ENCODE peak calls at places on chromosomes 2 and 18, in nine cellular contexts. P, L, B, W, J, R, V, S and K are unnamed samples.

GRCh38 chr18:10421859-10422258 is 32.6 kb upstream of the APCDD1 start:
- DNase-seq in P (no peak), L (peak), B (no peak), W (no peak), J (no peak), R (no peak), V (no peak), S (peak), K (no peak)

GRCh38 chr2:65835106-65835505 is 402.7 kb upstream of the SPRED2 start:
- DNase-seq in P (no peak), L (no peak), B (no peak), W (no peak), J (no peak), R (no peak), V (no peak), S (no peak), K (no peak)

GRCh38 chr2:196137271-196137670 is 34.1 kb downstream of the STK17B start:
- DNase-seq in P (no peak), L (no peak), B (no peak), W (no peak), J (no peak), R (no peak), V (no peak), S (peak), K (no peak)

GRCh38 chr2:221153226-221153625 is 418.9 kb downstream of the EPHA4 start:
- DNase-seq in P (no peak), L (no peak), B (no peak), W (no peak), J (no peak), R (no peak), V (no peak), S (no peak), K (no peak)

GRCh38 chr2:164388511-164388910 is 232.8 kb downstream of the GRB14 start:
- DNase-seq in P (peak), L (peak), B (no peak), W (no peak), J (no peak), R (no peak), V (no peak), S (peak), K (no peak)

GRCh38 chr2:60567092-60567491 is 13.6 kb upstream of the BCL11A start:
- DNase-seq in P (no peak), L (no peak), B (no peak), W (no peak), J (no peak), R (no peak), V (no peak), S (no peak), K (no peak)

GRCh38 chr18:5984245-5984644 is 88.9 kb upstream of the TMEM200C start:
- DNase-seq in P (no peak), L (no peak), B (no peak), W (no peak), J (no peak), R (no peak), V (no peak), S (no peak), K (no peak)

GRCh38 chr2:97869722-97870346 is 125.9 kb downstream of the TMEM131 start:
- DNase-seq in P (no peak), L (no peak), B (no peak), W (no peak), J (no peak), R (no peak), V (no peak), S (no peak), K (no peak)

GRCh38 chr2:55169915-55170314 is 62.2 kb downstream of the CLHC1 start:
- DNase-seq in P (no peak), L (no peak), B (no peak), W (no peak), J (no peak), R (no peak), V (no peak), S (no peak), K (no peak)

GRCh38 chr2:196696423-196697073 is 57.0 kb downstream of the CCDC150 start:
- DNase-seq in P (no peak), L (peak), B (no peak), W (no peak), J (no peak), R (peak), V (no peak), S (peak), K (no peak)

GRCh38 chr2:54496920-54497319 is 40.8 kb downstream of the SPTBN1 start:
- DNase-seq in P (no peak), L (no peak), B (no peak), W (no peak), J (no peak), R (no peak), V (no peak), S (no peak), K (no peak)

GRCh38 chr2:136075466-136075865 is 42.5 kb downstream of the CXCR4 start:
- DNase-seq in P (no peak), L (no peak), B (no peak), W (no peak), J (no peak), R (no peak), V (no peak), S (no peak), K (no peak)

GRCh38 chr2:196322963-196323810 is 151.8 kb upstream of the STK17B start:
- DNase-seq in P (no peak), L (peak), B (no peak), W (no peak), J (no peak), R (no peak), V (no peak), S (no peak), K (no peak)

GRCh38 chr2:238158807-238159539 is at the start of gene ERFE:
- DNase-seq in P (peak), L (no peak), B (peak), W (peak), J (no peak), R (no peak), V (no peak), S (peak), K (peak)

GRCh38 chr2:147843421-147843863 is 1.4 kb upstream of the ACVR2A start:
- DNase-seq in P (no peak), L (peak), B (no peak), W (no peak), J (no peak), R (no peak), V (no peak), S (no peak), K (no peak)

GRCh38 chr2:204024503-204024902 is 87.9 kb downstream of the ICOS start:
- DNase-seq in P (peak), L (peak), B (no peak), W (no peak), J (no peak), R (peak), V (no peak), S (peak), K (no peak)

GRCh38 chr2:170582747-170583463 is 132.2 kb upstream of the SP5 start:
- DNase-seq in P (no peak), L (no peak), B (no peak), W (no peak), J (no peak), R (no peak), V (no peak), S (no peak), K (no peak)

GRCh38 chr2:66489433-66489832 is 54.5 kb downstream of the MEIS1 start:
- DNase-seq in P (no peak), L (no peak), B (no peak), W (no peak), J (no peak), R (no peak), V (no peak), S (no peak), K (no peak)

GRCh38 chr18:33757037-33757436 is 179.0 kb downstream of the ASXL3 start:
- DNase-seq in P (no peak), L (no peak), B (no peak), W (no peak), J (no peak), R (no peak), V (no peak), S (no peak), K (no peak)

GRCh38 chr2:144333144-144333555 is 186.8 kb downstream of the ZEB2 start:
- DNase-seq in P (no peak), L (no peak), B (no peak), W (no peak), J (no peak), R (no peak), V (no peak), S (no peak), K (no peak)

GRCh38 chr2:156455366-156455975 is 19.3 kb downstream of the GPD2 start:
- DNase-seq in P (no peak), L (peak), B (no peak), W (no peak), J (no peak), R (no peak), V (no peak), S (peak), K (no peak)

DNA sequence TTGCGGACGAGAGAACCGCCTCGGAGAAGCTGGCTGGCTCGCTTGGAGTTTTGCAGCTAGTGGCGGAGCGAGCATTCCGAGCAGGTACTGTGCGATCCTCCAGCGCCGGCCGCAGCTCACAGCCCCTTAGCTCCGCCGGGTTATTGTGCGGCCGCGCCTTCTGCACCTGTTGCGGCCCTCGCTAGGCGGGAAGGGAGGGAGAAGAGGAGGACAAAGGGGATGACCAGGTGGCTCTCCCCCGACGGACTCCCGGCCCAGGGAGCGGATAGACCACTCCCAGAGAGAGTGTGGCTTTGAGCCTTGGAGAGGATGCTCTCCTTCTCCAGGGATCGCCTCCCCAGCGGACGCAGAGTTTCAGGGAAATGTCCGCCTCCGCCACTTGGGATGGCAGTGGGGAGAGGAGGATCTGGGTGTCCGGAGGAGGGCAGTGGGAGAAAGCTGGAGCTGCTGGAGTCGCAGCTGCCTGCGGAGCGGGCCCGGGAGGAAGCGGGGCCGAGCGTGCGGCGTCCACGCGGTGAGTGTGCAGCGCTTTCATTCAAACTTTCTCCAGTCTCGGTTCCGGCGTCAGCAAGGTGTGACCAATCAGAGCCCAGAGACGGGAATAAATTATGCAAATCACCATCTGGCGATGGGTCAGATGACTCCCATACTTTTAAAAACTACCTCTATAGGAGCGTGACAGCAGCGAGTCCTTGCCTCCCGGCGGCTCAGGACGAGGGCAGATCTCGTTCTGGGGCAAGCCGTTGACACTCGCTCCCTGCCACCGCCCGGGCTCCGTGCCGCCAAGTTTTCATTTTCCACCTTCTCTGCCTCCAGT is at the start of gene LIPG:
- DNase-seq in P (peak), L (no peak), B (no peak), W (peak), J (no peak), R (no peak), V (no peak), S (peak), K (no peak)
- TF ChIP-seq CTCF in P (no peak), L (no peak), B (no peak), W (no peak), J (no peak), R (no peak), V (no peak), S (no peak), K (no peak)

DNA sequence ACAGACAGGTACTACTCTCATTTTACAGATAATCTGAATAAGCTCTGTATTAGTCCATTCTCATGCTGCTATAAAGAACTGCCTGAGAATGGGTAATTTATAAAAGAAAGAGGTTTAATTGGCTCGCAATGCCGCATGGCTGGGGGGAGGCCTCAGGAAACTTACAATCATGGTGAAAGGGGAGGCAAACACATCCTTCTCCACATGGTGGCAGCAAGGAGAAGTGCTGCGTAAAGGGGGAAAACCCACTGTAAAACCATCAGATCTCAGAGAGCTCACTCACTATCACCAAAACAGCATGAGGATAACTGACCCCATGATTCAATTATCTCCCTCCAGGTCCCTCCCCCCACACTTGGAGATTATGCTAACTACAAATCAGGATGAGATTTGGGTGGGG is 254.4 kb downstream of the KCNE4 start:
- DNase-seq in P (peak), L (peak), B (no peak), W (no peak), J (no peak), R (no peak), V (no peak), S (peak), K (no peak)
- TF ChIP-seq CTCF in P (peak), L (peak), B (no peak), W (peak), J (no peak), R (peak), V (no peak), S (peak), K (peak)

DNA sequence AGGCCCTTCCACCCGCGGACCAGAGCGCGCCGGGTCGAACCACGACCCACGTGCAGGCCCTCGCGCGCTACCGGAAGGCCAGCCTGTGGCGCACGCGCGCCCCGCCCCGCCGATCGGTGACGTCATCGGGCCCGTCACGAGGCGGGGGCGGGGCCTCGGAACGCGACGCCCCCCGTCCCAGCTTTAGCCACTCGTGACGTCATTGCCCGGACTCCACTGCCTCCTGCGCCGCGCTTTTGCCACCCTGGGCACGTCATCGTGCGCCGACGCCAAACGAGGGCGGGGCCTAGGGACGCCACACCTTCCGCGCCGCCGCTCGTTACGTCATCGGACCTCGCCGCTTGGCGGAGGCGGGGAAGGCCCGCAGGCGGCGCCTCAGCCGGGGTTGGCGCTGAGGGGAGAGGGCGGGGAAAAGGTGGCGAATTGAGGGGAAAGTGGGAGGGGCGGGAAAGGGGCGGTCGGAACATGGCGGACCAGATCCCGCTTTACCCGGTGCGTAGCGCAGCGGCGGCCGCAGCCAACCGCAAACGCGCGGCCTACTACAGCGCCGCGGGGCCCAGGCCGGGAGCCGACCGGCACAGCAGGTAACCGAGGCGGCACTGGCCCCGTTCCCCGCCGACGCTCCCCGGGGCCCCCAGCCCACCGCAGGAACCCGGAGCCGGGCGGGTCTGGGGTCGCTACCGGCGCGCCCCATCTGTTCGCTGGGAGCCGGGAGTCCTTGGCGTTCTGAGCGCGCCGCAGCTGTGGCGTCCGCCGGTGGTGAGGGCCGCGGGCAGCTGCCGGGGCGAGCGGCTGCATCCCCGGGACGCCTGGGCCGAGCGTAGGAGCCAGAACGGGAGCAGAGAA is at the start of gene ATP9B:
- DNase-seq in P (peak), L (peak), B (peak), W (peak), J (peak), R (peak), V (peak), S (peak), K (peak)
- TF ChIP-seq CTCF in P (no peak), L (peak), B (peak), W (no peak), J (no peak), R (no peak), V (no peak), S (no peak), K (peak)

GRCh38 chr2:113799375-113799774 is 42.9 kb upstream of the SLC35F5 start:
- DNase-seq in P (no peak), L (no peak), B (no peak), W (no peak), J (no peak), R (no peak), V (no peak), S (no peak), K (no peak)
- TF ChIP-seq CTCF in P (no peak), L (peak), B (no peak), W (no peak), J (peak), R (no peak), V (no peak), S (no peak), K (peak)